ENCODE peak calls at places on chromosomes 11 and 22, in ten cellular contexts. M is NCI-H774; L is stimulated activated CD8-positive, alpha-beta memory T cell treated with anti-CD3 and anti-CD28 coated beads, Interleukin-2, amount 100 ng/mL, for 48 hours; N is effector CD4-positive, alpha-beta T cell; A is HEK293T; S is cardiac muscle cell; Q is HT1080; K is naive B cell; R is foreskin melanocyte; H is body of pancreas. C is an unnamed sample.

GRCh38 chr11:97460091-97460490 is 1070.3 kb downstream of the JRKL start:
- DNase-seq in Q (no peak), M (no peak), S (no peak), H (no peak), K (no peak), L (no peak), N (no peak), R (no peak), A (no peak), C (no peak)

GRCh38 chr11:128848815-128849455 is 18.2 kb downstream of the KCNJ1 start:
- DNase-seq in S (peak), A (peak), R (peak), N (peak), M (peak), H (peak), L (peak), K (peak), Q (peak), C (peak)

GRCh38 chr22:43262990-43263644 is 76.2 kb upstream of the TTLL12 start:
- DNase-seq in M (no peak), H (no peak), L (peak), K (no peak), A (peak), R (no peak), S (peak), N (peak), Q (no peak), C (peak)

GRCh38 chr11:61828629-61829407 is 718 bp downstream of the FADS2 start:
- DNase-seq in L (no peak), Q (peak), A (peak), S (peak), M (peak), H (peak), K (peak), N (peak), R (no peak), C (peak)

GRCh38 chr11:108788565-108789199 is 123.8 kb downstream of the DDX10 start:
- DNase-seq in N (no peak), S (peak), A (peak), R (peak), H (no peak), M (no peak), Q (peak), L (no peak), K (no peak), C (peak)

GRCh38 chr22:31102441-31103081 is 4.8 kb downstream of the SELENOM start:
- DNase-seq in S (peak), A (no peak), K (no peak), L (no peak), Q (peak), R (no peak), M (no peak), H (no peak), N (no peak), C (no peak)

GRCh38 chr11:65424200-65425104 is 1.9 kb downstream of the NEAT1 start:
- DNase-seq in L (no peak), N (peak), R (peak), S (peak), Q (peak), K (no peak), M (no peak), H (peak), A (no peak), C (peak)

GRCh38 chr22:35688913-35689675 is 28.6 kb upstream of the APOL5 start:
- DNase-seq in H (no peak), N (no peak), A (no peak), R (no peak), Q (no peak), L (no peak), S (no peak), K (no peak), M (no peak), C (no peak)

GRCh38 chr11:123564225-123564624 is 90.2 kb downstream of the SCN3B start:
- DNase-seq in Q (no peak), M (no peak), N (no peak), S (no peak), R (no peak), A (no peak), H (no peak), L (no peak), K (no peak), C (no peak)

GRCh38 chr11:134119094-134119493 is 50.2 kb downstream of the JAM3 start:
- DNase-seq in R (no peak), K (no peak), M (no peak), S (peak), N (no peak), H (no peak), A (no peak), L (no peak), Q (peak), C (no peak)

GRCh38 chr11:133386852-133387251 is 145.4 kb downstream of the OPCML start:
- DNase-seq in A (no peak), R (no peak), L (no peak), H (no peak), K (no peak), Q (no peak), S (no peak), M (no peak), N (no peak), C (no peak)

GRCh38 chr11:122791411-122791810 is 46.9 kb upstream of the CRTAM start:
- DNase-seq in M (no peak), N (no peak), R (no peak), H (no peak), L (no peak), S (no peak), A (no peak), K (no peak), Q (peak), C (no peak)

GRCh38 chr11:1500466-1501420 is 14.2 kb upstream of the MOB2 start:
- DNase-seq in A (no peak), L (no peak), R (no peak), N (no peak), S (no peak), Q (no peak), M (no peak), H (no peak), K (no peak), C (no peak)

GRCh38 chr11:22449441-22449840 is 111.3 kb downstream of the SLC17A6 start:
- DNase-seq in M (no peak), H (no peak), L (no peak), K (no peak), Q (no peak), N (no peak), A (no peak), R (no peak), S (peak), C (no peak)

GRCh38 chr11:95264881-95265280 is 33.9 kb upstream of the SESN3 start:
- DNase-seq in Q (no peak), H (no peak), L (no peak), S (no peak), M (no peak), R (no peak), K (no peak), N (no peak), A (no peak), C (no peak)

GRCh38 chr11:58968251-58968711 is 29.0 kb downstream of the GLYATL1 start:
- DNase-seq in R (no peak), Q (no peak), M (peak), K (no peak), L (no peak), N (no peak), S (no peak), H (peak), A (no peak), C (no peak)

GRCh38 chr11:46639197-46639839 is 22.0 kb downstream of the ATG13 start:
- DNase-seq in H (no peak), N (no peak), L (no peak), Q (no peak), R (no peak), A (no peak), S (peak), M (no peak), K (no peak), C (no peak)

GRCh38 chr11:12469451-12469850 is 92.1 kb downstream of the PARVA start:
- DNase-seq in K (no peak), L (no peak), R (no peak), S (peak), A (no peak), Q (no peak), N (no peak), M (no peak), H (no peak), C (no peak)

GRCh38 chr11:47067401-47067800 is 109.3 kb downstream of the ARFGAP2 start:
- DNase-seq in L (no peak), K (no peak), N (no peak), R (no peak), A (no peak), M (no peak), Q (no peak), S (no peak), H (no peak), C (no peak)

GRCh38 chr22:39381009-39381755 is 18.4 kb upstream of the TAB1 start:
- DNase-seq in L (no peak), N (no peak), Q (no peak), K (no peak), M (no peak), S (no peak), A (no peak), H (no peak), R (no peak), C (no peak)

GRCh38 chr11:27310710-27311109 is 52.3 kb downstream of the CCDC34 start:
- DNase-seq in Q (no peak), L (no peak), N (no peak), M (no peak), H (no peak), S (no peak), K (no peak), A (no peak), R (no peak), C (no peak)

GRCh38 chr11:115500547-115501503 is 3.4 kb downstream of the CADM1 start:
- DNase-seq in A (no peak), M (no peak), Q (no peak), H (no peak), R (peak), N (no peak), K (no peak), S (no peak), L (no peak), C (no peak)

GRCh38 chr11:120807414-120808150 is 216.3 kb upstream of the TBCEL start:
- DNase-seq in S (peak), R (peak), Q (peak), H (no peak), K (no peak), N (no peak), M (no peak), L (no peak), A (no peak), C (no peak)

GRCh38 chr11:1884123-1884415 is 7.6 kb downstream of the PRR33 start:
- DNase-seq in S (no peak), M (no peak), R (no peak), N (no peak), L (no peak), H (no peak), K (no peak), Q (no peak), A (no peak), C (no peak)

GRCh38 chr22:33971561-33971961 is 51.3 kb upstream of the LARGE1 start:
- DNase-seq in L (no peak), S (peak), Q (peak), A (no peak), M (no peak), N (no peak), H (no peak), R (peak), K (no peak), C (no peak)

GRCh38 chr11:115411114-115411513 is 93.1 kb downstream of the CADM1 start:
- DNase-seq in M (no peak), H (no peak), Q (no peak), L (no peak), K (no peak), S (no peak), N (no peak), A (no peak), R (no peak), C (no peak)

GRCh38 chr11:46055371-46055770 is 65.9 kb downstream of the PHF21A start:
- DNase-seq in H (no peak), Q (peak), A (no peak), M (no peak), L (no peak), S (peak), K (no peak), N (no peak), R (peak), C (no peak)

GRCh38 chr11:62295504-62295903 is 3.4 kb downstream of the SCGB1D4 start:
- DNase-seq in A (no peak), N (no peak), S (peak), M (no peak), R (peak), L (no peak), K (no peak), H (no peak), Q (peak), C (no peak)

GRCh38 chr11:6862961-6863360 is at the start of gene OR10A2:
- DNase-seq in Q (no peak), H (no peak), K (no peak), R (no peak), L (no peak), S (no peak), M (no peak), A (no peak), N (no peak), C (no peak)

GRCh38 chr11:23021287-23021863 is 161.1 kb upstream of the CCDC179 start:
- DNase-seq in R (peak), N (no peak), M (no peak), A (peak), Q (peak), K (no peak), S (peak), H (peak), L (no peak), C (no peak)

GRCh38 chr22:35552186-35552842 is 11.7 kb downstream of the RASD2 start:
- DNase-seq in Q (peak), L (peak), M (no peak), A (peak), K (peak), R (no peak), H (no peak), S (peak), N (peak), C (peak)

GRCh38 chr11:27976262-27976661 is 131.7 kb downstream of the KIF18A start:
- DNase-seq in R (no peak), Q (no peak), A (no peak), N (no peak), K (no peak), S (peak), M (no peak), L (no peak), H (no peak), C (no peak)

GRCh38 chr22:32823024-32823730 is 21.7 kb downstream of the TIMP3 start:
- DNase-seq in S (peak), R (no peak), L (no peak), K (no peak), H (peak), N (no peak), A (peak), M (no peak), Q (peak), C (no peak)

GRCh38 chr11:9672288-9672916 is 8.5 kb downstream of the SWAP70 start:
- DNase-seq in N (no peak), S (no peak), L (no peak), Q (no peak), M (no peak), H (no peak), A (no peak), R (no peak), K (no peak), C (no peak)

GRCh38 chr11:85845052-85845631 is 10.0 kb upstream of the CCDC83 start:
- DNase-seq in Q (peak), L (no peak), R (no peak), H (no peak), A (no peak), N (no peak), K (no peak), M (no peak), S (peak), C (no peak)